ENCODE peak calls at places on chromosome 20, in nine cellular contexts. W, C, S, V, Z, K, R, A and J are unnamed samples.

GRCh38 chr20:48669946-48670630 is 157.7 kb downstream of the PREX1 start:
- DNase-seq in W (no peak), C (no peak), V (no peak), S (no peak), R (no peak), K (no peak), A (no peak), Z (no peak), J (no peak)

GRCh38 chr20:1897486-1897885 is 2.3 kb downstream of the SIRPA start:
- DNase-seq in Z (no peak), K (no peak), A (peak; percentile 27), C (no peak), V (no peak), S (no peak), R (no peak), W (no peak), J (no peak)

GRCh38 chr20:62246872-62247652 is 8.7 kb downstream of the OSBPL2 start:
- DNase-seq in R (no peak), A (no peak), S (no peak), V (no peak), C (peak; percentile 58), Z (no peak), K (peak; percentile 87), W (no peak), J (no peak)

GRCh38 chr20:62922451-62922921 is 3.8 kb downstream of the DIDO1 start:
- DNase-seq in A (no peak), R (peak; percentile 46), K (no peak), W (peak; percentile 32), C (no peak), S (no peak), V (no peak), Z (peak; percentile 48), J (peak; percentile 22)

GRCh38 chr20:1478566-1478965 is 11.9 kb upstream of the NSFL1C start:
- DNase-seq in R (no peak), W (no peak), Z (no peak), A (peak; percentile 21), V (peak; percentile 42), S (no peak), K (no peak), C (no peak), J (no peak)

GRCh38 chr20:13552061-13552460 is 86.7 kb downstream of the TASP1 start:
- DNase-seq in V (no peak), R (no peak), K (no peak), A (no peak), C (no peak), W (no peak), S (no peak), Z (no peak), J (no peak)

GRCh38 chr20:13515796-13516533 is 122.8 kb downstream of the TASP1 start:
- DNase-seq in S (no peak), W (no peak), K (no peak), A (peak; percentile 48), Z (no peak), C (no peak), V (no peak), R (no peak), J (no peak)

GRCh38 chr20:63151554-63152321 is 64.2 kb downstream of the YTHDF1 start:
- DNase-seq in W (peak; percentile 35), Z (no peak), R (no peak), V (no peak), A (peak; percentile 46), C (peak; percentile 36), S (no peak), K (peak; percentile 54), J (peak; percentile 32)

GRCh38 chr20:15396900-15397299 is 1059.5 kb upstream of the FLRT3 start:
- DNase-seq in A (no peak), Z (no peak), W (no peak), S (no peak), C (no peak), R (no peak), K (no peak), V (no peak), J (no peak)

GRCh38 chr20:726160-726559 is 42.1 kb downstream of the SLC52A3 start:
- DNase-seq in S (no peak), V (no peak), W (no peak), R (no peak), C (no peak), K (no peak), Z (no peak), A (no peak), J (no peak)

GRCh38 chr20:63955846-63956663 is at the start of gene UCKL1:
- DNase-seq in C (peak; percentile 92), R (peak; percentile 86), S (peak; percentile 90), W (peak; percentile 95), K (peak; percentile 97), Z (peak; percentile 93), V (peak; percentile 79), A (peak; percentile 93), J (peak; percentile 97)

GRCh38 chr20:34296468-34296867 is 6.7 kb downstream of the AHCY start:
- DNase-seq in K (no peak), R (no peak), W (no peak), C (no peak), V (no peak), A (no peak), Z (no peak), S (no peak), J (no peak)

GRCh38 chr20:33211817-33212424 is 5.2 kb upstream of the BPIFA3 start:
- DNase-seq in A (peak; percentile 25), R (peak; percentile 3), Z (no peak), K (no peak), W (peak; percentile 58), S (peak; percentile 18), C (no peak), V (peak; percentile 61), J (no peak)

GRCh38 chr20:53914861-53915458 is 155.4 kb downstream of the BCAS1 start:
- DNase-seq in A (no peak), W (no peak), C (no peak), S (no peak), V (no peak), K (no peak), R (no peak), Z (no peak), J (no peak)
- H3K4me1 ChIP-seq in A (peaks cover 26% of the 10 kb centered on the region), W (peaks cover 33% of the 10 kb centered on the region), C (peaks cover 39% of the 10 kb centered on the region), S (peaks cover 24% of the 10 kb centered on the region), V (peaks cover 9% of the 10 kb centered on the region), K (peaks cover 6% of the 10 kb centered on the region), R (peaks cover 21% of the 10 kb centered on the region), Z (peaks cover 15% of the 10 kb centered on the region), J (no peaks in the 10 kb centered on the region)

GRCh38 chr20:45347297-45347935 is 808 bp downstream of the SDC4 start:
- DNase-seq in W (no peak), A (no peak), R (no peak), Z (no peak), C (no peak), V (no peak), S (no peak), K (peak; percentile 72), J (no peak)
- H3K4me1 ChIP-seq in W (peaks cover 61% of the 10 kb centered on the region), A (peaks cover 21% of the 10 kb centered on the region), R (peaks cover 8% of the 10 kb centered on the region), Z (peaks cover 29% of the 10 kb centered on the region), C (peaks cover 48% of the 10 kb centered on the region), V (peaks cover 53% of the 10 kb centered on the region), S (peaks cover 7% of the 10 kb centered on the region), K (peaks cover 30% of the 10 kb centered on the region), J (no peaks in the 10 kb centered on the region)

GRCh38 chr20:17558154-17558940 is 11.5 kb upstream of the DSTN start:
- DNase-seq in W (no peak), C (peak; percentile 73), K (no peak), R (no peak), Z (no peak), A (peak; percentile 94), S (no peak), V (peak; percentile 88), J (peak; percentile 81)

GRCh38 chr20:17559338-17559737 is 10.5 kb upstream of the DSTN start:
- DNase-seq in Z (no peak), A (no peak), W (peak; percentile 63), V (no peak), S (no peak), C (no peak), R (no peak), K (no peak), J (no peak)

GRCh38 chr20:17556842-17557674 is 12.8 kb upstream of the DSTN start:
- DNase-seq in R (no peak), C (peak; percentile 70), A (no peak), W (peak; percentile 74), K (peak; percentile 62), S (no peak), V (no peak), Z (no peak), J (peak; percentile 78)

GRCh38 chr20:17558941-17559304 is 11.0 kb upstream of the DSTN start:
- DNase-seq in S (no peak), V (no peak), R (no peak), A (no peak), W (no peak), K (no peak), Z (no peak), C (no peak), J (no peak)

GRCh38 chr20:17557675-17558006 is 12.2 kb upstream of the DSTN start:
- DNase-seq in S (no peak), R (no peak), Z (no peak), W (no peak), K (no peak), V (peak; percentile 78), A (peak; percentile 87), C (no peak), J (no peak)
- H3K4me1 ChIP-seq in S (no peaks in the 10 kb centered on the region), R (no peaks in the 10 kb centered on the region), Z (no peaks in the 10 kb centered on the region), W (peaks cover 31% of the 10 kb centered on the region), K (peaks cover 4% of the 10 kb centered on the region), V (peaks cover 42% of the 10 kb centered on the region), A (peaks cover 16% of the 10 kb centered on the region), C (peaks cover 36% of the 10 kb centered on the region), J (peaks cover 23% of the 10 kb centered on the region)

GRCh38 chr20:3814928-3815495 is 5.3 kb upstream of the AP5S1 start:
- DNase-seq in Z (no peak), K (no peak), R (no peak), V (no peak), C (no peak), W (no peak), S (no peak), A (no peak), J (no peak)

GRCh38 chr20:3818155-3819151 is 1.9 kb upstream of the AP5S1 start:
- DNase-seq in S (peak; percentile 56), C (peak; percentile 78), W (peak; percentile 72), A (peak; percentile 82), K (peak; percentile 80), V (peak; percentile 71), R (no peak), Z (no peak), J (peak; percentile 74)

GRCh38 chr20:3812975-3813599 is 7.3 kb upstream of the AP5S1 start:
- DNase-seq in W (peak; percentile 19), C (no peak), K (peak; percentile 15), Z (no peak), V (no peak), S (no peak), A (no peak), R (no peak), J (no peak)

GRCh38 chr20:3813758-3814581 is 6.4 kb upstream of the AP5S1 start:
- DNase-seq in W (peak; percentile 38), R (no peak), Z (no peak), A (no peak), K (peak; percentile 27), S (no peak), V (no peak), C (no peak), J (no peak)

DNA sequence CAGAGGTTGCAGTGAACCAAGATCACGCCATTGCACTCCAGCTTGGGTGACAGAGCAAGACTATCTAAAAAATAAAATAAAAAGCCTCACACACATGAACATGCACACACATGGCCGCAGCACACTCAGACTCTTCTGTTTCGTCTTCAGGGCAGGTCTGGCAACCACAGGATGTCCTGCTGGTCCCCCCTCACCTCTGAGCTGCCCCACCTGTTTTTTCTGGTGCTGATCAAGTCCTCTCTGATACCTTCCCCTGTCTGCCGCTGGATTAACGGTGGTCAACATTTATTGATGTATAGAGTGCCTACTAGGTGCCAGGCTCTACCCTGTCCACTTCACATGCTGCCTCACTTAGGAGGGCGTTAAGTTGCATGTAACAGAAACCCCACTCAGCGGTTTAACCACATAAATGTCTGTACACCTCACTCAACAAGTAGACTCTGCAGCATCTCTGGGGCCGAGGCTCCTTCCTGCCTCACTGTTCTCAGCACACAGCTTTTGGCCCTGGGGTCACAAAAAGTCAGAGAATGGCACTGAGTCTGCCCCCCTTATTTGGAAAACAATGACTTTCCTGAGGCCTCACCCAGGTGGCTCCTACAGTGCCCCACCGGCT is 4.5 kb upstream of the AP5S1 start:
- DNase-seq in S (no peak), A (no peak), C (no peak), V (no peak), W (peak; percentile 34), K (no peak), Z (no peak), R (no peak), J (no peak)
- H3K4me1 ChIP-seq in S (peaks cover 5% of the 10 kb centered on the region), A (peaks cover 22% of the 10 kb centered on the region), C (peaks cover 42% of the 10 kb centered on the region), V (peaks cover 54% of the 10 kb centered on the region), W (peaks cover 51% of the 10 kb centered on the region), K (peaks cover 31% of the 10 kb centered on the region), Z (peaks cover 82% of the 10 kb centered on the region), R (peaks cover 78% of the 10 kb centered on the region), J (no peaks in the 10 kb centered on the region)